ENCODE peak calls at places on chromosomes 12 and 14, in ten cellular contexts. I is nephron progenitor cell, M is HFF-Myc, R is PC-9, W is body of pancreas, O is WTC11, N is AG09309, J is right atrium auricular region, K is coronary artery, H is psoas muscle. P is an unnamed sample.

GRCh38 chr12:24135158-24135850 is 185.8 kb upstream of the SOX5 start:
- DNase-seq in H (no peak), K (no peak), R (no peak), O (no peak), M (no peak), I (no peak), N (no peak), J (no peak), W (no peak), P (no peak)

GRCh38 chr14:40053396-40053795 is 621.2 kb upstream of the FBXO33 start:
- DNase-seq in M (no peak), H (no peak), R (no peak), I (no peak), J (no peak), O (no peak), N (no peak), W (no peak), K (no peak), P (no peak)

GRCh38 chr14:36520601-36521525 is 831 bp upstream of the NKX2-1 start:
- DNase-seq in M (no peak), K (no peak), R (peak), O (peak), J (no peak), I (peak), H (no peak), N (no peak), W (no peak), P (peak)

GRCh38 chr14:29028973-29029582 is 262.5 kb downstream of the FOXG1 start:
- DNase-seq in J (no peak), I (peak), H (no peak), N (no peak), K (no peak), M (no peak), W (peak), O (peak), R (no peak), P (no peak)

GRCh38 chr14:61608245-61609142 is 86.8 kb upstream of the HIF1A start:
- DNase-seq in I (no peak), K (no peak), J (no peak), M (no peak), N (no peak), R (no peak), O (no peak), W (no peak), H (no peak), P (no peak)

GRCh38 chr14:37588667-37588955 is 6.4 kb downstream of the FOXA1 start:
- DNase-seq in J (no peak), N (no peak), R (no peak), H (no peak), W (no peak), M (no peak), O (no peak), K (no peak), I (no peak), P (no peak)

GRCh38 chr14:21796912-21797311 is 123.3 kb upstream of the OR4E1 start:
- DNase-seq in H (no peak), I (no peak), K (no peak), O (no peak), M (no peak), N (no peak), R (no peak), W (no peak), J (no peak), P (no peak)

GRCh38 chr14:75720828-75721227 is 59.8 kb downstream of the TTLL5 start:
- DNase-seq in N (peak), J (peak), I (no peak), M (no peak), H (peak), R (no peak), W (peak), O (no peak), K (peak), P (no peak)

GRCh38 chr14:90107789-90108188 is 46.0 kb downstream of the KCNK13 start:
- DNase-seq in K (no peak), R (no peak), N (no peak), O (no peak), H (no peak), M (no peak), W (no peak), J (no peak), I (no peak), P (no peak)

GRCh38 chr14:98169170-98169587 is 1102.8 kb downstream of the BCL11B start:
- DNase-seq in J (no peak), I (no peak), R (no peak), W (no peak), O (no peak), M (no peak), N (no peak), H (no peak), K (no peak), P (no peak)

GRCh38 chr12:54658306-54659264 is 10.4 kb upstream of the DCD start:
- DNase-seq in H (no peak), O (peak), W (peak), J (no peak), N (no peak), K (no peak), R (peak), M (peak), I (peak), P (peak)

GRCh38 chr12:47811070-47811391 is 8.7 kb downstream of the HDAC7 start:
- DNase-seq in K (no peak), R (no peak), J (no peak), I (no peak), W (no peak), H (no peak), N (no peak), O (no peak), M (no peak), P (no peak)

GRCh38 chr12:52235822-52236291 is 2.8 kb downstream of the KRT7 start:
- DNase-seq in I (no peak), R (peak), H (no peak), J (no peak), M (no peak), N (no peak), O (no peak), W (peak), K (no peak), P (no peak)

GRCh38 chr12:46468159-46468558 is 95.6 kb upstream of the SLC38A2 start:
- DNase-seq in M (no peak), R (no peak), O (no peak), K (no peak), N (no peak), J (peak), W (peak), I (no peak), H (peak), P (no peak)

GRCh38 chr12:30694412-30694955 is 1.2 kb downstream of the IPO8 start:
- DNase-seq in N (no peak), O (no peak), J (no peak), K (no peak), R (no peak), H (no peak), M (no peak), W (no peak), I (no peak), P (no peak)

GRCh38 chr14:23104070-23104590 is 659 bp downstream of the CIROP start:
- DNase-seq in I (no peak), J (no peak), N (no peak), O (no peak), M (no peak), H (no peak), R (no peak), K (peak), W (no peak), P (no peak)

GRCh38 chr14:30005114-30005698 is 77.6 kb upstream of the PRKD1 start:
- DNase-seq in H (no peak), W (no peak), I (no peak), N (peak), K (no peak), O (no peak), R (no peak), M (peak), J (no peak), P (no peak)

GRCh38 chr12:3523058-3523457 is 32.1 kb downstream of the PRMT8 start:
- DNase-seq in I (no peak), M (no peak), K (no peak), W (no peak), N (no peak), O (no peak), R (no peak), H (no peak), J (no peak), P (no peak)

GRCh38 chr14:97331058-97331457 is 533.9 kb downstream of the VRK1 start:
- DNase-seq in K (no peak), W (no peak), I (no peak), N (no peak), J (no peak), H (no peak), O (no peak), M (no peak), R (no peak), P (no peak)

GRCh38 chr14:35277179-35277578 is 15.0 kb upstream of the PSMA6 start:
- DNase-seq in W (no peak), H (no peak), N (no peak), K (no peak), J (no peak), I (no peak), M (no peak), O (no peak), R (no peak), P (no peak)

GRCh38 chr12:27971606-27972005 is 927 bp downstream of the PTHLH start:
- DNase-seq in N (no peak), H (no peak), K (no peak), M (no peak), O (no peak), J (no peak), R (no peak), I (no peak), W (no peak), P (no peak)

GRCh38 chr12:7970475-7971252 is 34.7 kb upstream of the SLC2A3 start:
- DNase-seq in R (peak), M (peak), W (peak), O (peak), N (peak), J (peak), H (peak), I (peak), K (peak), P (peak)
- TF ChIP-seq CTCF in R (no peak), M (no peak), W (no peak), O (no peak), N (no peak), J (peak), H (no peak), I (no peak), K (no peak), P (peak)

DNA sequence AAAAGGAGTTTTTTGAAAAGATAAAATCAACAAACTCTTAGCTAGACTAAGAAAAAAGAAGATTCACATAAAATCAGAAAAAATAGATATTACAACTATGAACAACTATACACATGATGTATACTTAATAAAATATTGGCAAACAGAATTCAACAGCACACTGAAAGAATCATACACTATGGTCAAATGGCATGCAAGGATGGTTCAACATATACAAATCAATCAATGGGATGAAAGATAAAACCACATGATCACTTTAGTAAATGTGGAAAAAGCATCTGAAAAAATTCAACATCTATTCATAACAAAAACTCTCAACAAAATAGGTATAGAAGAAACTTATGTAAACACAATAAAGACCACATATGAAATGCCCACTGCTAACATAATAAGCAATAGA is 84.5 kb upstream of the BBS10 start:
- DNase-seq in K (no peak), I (no peak), O (no peak), N (no peak), M (no peak), R (no peak), W (no peak), H (no peak), J (no peak), P (no peak)
- TF ChIP-seq CTCF in K (no peak), I (no peak), O (no peak), N (no peak), M (no peak), R (no peak), W (no peak), H (no peak), J (no peak), P (no peak)

GRCh38 chr12:105100998-105101397 is 6.5 kb upstream of the WASHC4 start:
- DNase-seq in I (no peak), O (no peak), N (no peak), J (no peak), K (no peak), W (no peak), H (no peak), R (no peak), M (no peak), P (no peak)
- TF ChIP-seq CTCF in I (no peak), O (no peak), N (peak), J (no peak), K (no peak), W (no peak), H (no peak), R (peak), M (no peak), P (no peak)

DNA sequence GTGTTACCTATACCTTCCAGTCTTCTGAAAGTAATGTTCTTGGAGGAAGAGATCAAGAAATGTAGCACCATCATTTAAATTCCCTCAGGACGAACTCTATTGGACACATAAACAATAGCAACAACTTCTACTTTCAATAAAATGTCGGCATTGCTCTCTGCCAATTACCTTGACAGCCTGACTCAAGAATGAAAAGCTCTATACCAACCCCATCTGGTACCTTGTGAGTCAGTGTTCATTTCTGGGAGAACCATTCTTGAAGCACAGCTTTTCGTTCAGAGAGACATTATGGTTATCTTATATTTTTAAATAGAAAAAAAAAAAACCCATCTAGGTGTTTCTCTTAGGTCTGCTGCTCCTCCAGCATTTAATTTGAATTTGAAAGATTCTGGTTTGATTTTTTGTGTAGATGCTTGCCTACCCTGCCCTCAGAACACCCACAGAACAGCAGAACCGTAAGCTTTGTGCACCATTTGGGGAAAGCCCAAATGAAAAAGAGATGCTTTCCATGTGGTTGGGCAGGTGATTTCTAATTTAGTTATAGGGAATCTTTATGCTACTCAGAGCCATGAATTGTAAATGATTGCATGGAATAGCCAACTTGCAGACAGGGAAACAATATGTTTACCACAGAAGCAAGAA is 156.0 kb downstream of the SAMD4A start:
- DNase-seq in J (no peak), R (no peak), K (no peak), H (no peak), O (no peak), M (no peak), I (no peak), N (no peak), W (no peak), P (no peak)
- TF ChIP-seq CTCF in J (peak), R (no peak), K (no peak), H (peak), O (no peak), M (peak), I (peak), N (peak), W (no peak), P (peak)

DNA sequence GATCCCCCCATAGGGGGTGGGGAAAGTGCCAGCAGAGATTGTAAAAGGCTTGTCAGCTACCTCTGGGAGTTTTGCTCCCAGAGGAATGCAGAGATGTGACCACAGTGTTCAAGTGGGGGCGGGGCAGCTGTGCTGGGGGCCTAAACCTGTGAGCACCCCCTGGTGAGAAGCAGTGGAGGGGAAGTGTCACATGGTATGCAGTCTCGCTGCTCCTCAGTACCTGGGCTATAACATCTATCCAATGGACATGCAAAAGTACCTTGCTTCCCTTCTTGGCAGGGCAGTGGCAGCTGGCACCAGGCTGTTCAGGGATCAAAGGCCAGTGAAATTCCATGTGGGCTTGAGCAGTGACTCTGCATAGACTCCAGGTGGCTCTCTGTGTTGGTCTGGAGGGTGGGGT is 20.3 kb downstream of the OR4K2 start:
- DNase-seq in I (no peak), N (no peak), K (no peak), H (no peak), J (no peak), R (no peak), M (no peak), W (no peak), O (no peak), P (no peak)
- TF ChIP-seq CTCF in I (no peak), N (no peak), K (no peak), H (no peak), J (no peak), R (no peak), M (no peak), W (no peak), O (no peak), P (no peak)

DNA sequence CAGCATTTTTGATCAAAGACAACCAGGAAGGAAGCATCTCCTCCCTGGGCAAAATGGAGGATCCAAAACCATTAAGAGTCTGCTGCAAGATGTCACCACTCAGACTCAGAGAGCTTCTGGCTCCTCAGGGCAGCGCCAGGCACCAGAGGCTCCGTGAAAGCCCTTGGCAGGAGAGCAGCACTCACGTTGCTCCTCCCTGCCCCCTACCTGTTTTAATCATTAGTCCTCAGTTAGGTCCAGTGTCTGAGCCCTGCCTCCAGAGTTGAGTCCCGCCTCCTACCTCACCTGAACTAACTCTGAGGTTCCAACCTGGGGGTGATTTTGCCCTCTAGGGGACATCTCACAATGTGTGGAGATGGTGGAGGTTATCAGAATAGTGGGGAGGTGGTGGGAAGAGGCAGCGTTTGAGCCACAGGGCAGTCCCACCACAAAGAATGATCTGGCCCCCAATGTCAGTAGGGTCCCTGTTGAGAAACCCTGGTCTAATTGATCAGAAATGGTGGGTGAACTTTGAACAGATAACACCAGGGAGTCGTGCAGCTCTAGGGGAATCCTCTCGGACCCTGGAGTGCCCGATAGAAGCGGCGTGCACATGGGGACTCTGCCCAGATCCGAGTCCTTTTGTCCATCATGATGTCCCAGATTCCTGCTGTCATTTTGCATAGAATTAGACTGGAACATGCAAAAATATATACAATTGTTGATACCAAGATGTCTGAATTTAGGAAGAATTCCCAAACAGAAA is 156.7 kb upstream of the DIO3 start:
- DNase-seq in J (no peak), H (no peak), K (no peak), W (no peak), M (no peak), R (no peak), I (no peak), O (peak), N (no peak), P (no peak)
- TF ChIP-seq CTCF in J (no peak), H (no peak), K (no peak), W (no peak), M (no peak), R (no peak), I (no peak), O (no peak), N (no peak), P (no peak)

DNA sequence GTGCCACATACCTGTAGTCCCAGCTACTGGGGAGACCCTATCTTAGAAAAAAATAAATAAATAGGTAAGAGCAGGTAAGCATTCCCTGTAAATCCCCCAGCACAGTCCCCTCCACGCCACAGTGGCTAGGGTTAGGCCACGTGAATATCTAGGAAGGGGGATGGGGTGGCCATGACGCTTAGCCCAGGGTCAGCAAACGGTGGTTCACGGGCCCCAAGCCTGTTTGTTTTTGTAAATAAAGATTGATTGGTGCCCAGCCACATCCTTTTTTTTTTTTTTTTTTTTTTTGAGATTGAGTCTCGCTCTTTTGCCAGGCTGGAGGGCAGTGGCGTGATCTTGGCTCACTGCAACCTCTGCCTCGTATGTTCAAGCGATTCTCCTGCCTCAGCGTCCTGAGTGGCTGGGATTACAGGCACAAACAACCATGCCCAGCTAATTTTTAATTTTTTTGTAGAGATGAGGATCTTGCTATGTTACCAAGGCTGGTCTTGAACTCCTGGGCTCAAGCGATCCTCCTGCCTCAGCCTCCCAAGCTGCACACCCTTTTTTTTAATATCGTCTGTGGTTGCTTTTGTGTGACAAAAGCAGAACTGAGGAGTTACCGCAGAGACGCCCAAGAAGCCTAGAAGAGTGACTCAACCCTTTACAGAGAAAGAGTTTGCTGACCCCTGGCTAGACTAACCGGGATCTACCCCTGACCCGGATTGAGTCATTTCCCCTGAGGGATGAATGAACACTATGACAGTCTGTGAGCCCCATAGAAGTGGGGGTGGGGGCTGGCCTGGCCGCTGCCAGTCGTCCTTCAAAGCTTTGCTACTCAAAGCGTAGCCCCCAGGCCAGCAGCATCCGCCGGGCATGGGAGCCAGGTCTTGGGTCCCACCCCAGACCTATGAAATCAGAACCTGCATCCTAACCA is 113.7 kb upstream of the NCOR2 start:
- DNase-seq in H (peak), K (no peak), O (peak), W (no peak), R (peak), M (peak), J (no peak), I (no peak), N (peak), P (peak)
- TF ChIP-seq CTCF in H (peak), K (no peak), O (no peak), W (no peak), R (peak), M (peak), J (peak), I (no peak), N (peak), P (peak)